ENCODE peak calls at places on chromosomes 3 and 15, in six cellular contexts. M is A549, J is left lung, V is endodermal cell, Y is sigmoid colon, W is BE2C. L is an unnamed sample.

GRCh38 chr3:20462226-20462625 is 276.2 kb upstream of the SGO1 start:
- DNase-seq in M (no peak), J (no peak), V (no peak), Y (no peak), W (no peak), L (no peak)

GRCh38 chr3:126463521-126463920 is 12.2 kb downstream of the ZXDC start:
- DNase-seq in M (no peak), J (no peak), V (no peak), Y (no peak), W (no peak), L (no peak)

GRCh38 chr3:142888099-142888483 is 792 bp downstream of the PCOLCE2 start:
- DNase-seq in M (peak; percentile 90), J (peak; percentile 83), V (no peak), Y (no peak), W (peak; percentile 86), L (no peak)

GRCh38 chr3:8519774-8520448 is 18.3 kb downstream of the LMCD1 start:
- DNase-seq in M (no peak), J (no peak), V (peak; percentile 19), Y (no peak), W (no peak), L (no peak)

GRCh38 chr15:74497584-74497983 is 36.6 kb upstream of the UBL7 start:
- DNase-seq in M (no peak), J (no peak), V (no peak), Y (no peak), W (peak; percentile 61), L (no peak)

GRCh38 chr3:165642761-165643432 is 194.3 kb downstream of the BCHE start:
- DNase-seq in M (peak; percentile 87), J (no peak), V (no peak), Y (peak; percentile 72), W (peak; percentile 57), L (no peak)

GRCh38 chr3:86978111-86978528 is 12.8 kb downstream of the VGLL3 start:
- DNase-seq in M (no peak), J (no peak), V (no peak), Y (peak; percentile 79), W (no peak), L (no peak)

GRCh38 chr15:43911235-43911661 is 84.4 kb downstream of the WDR76 start:
- DNase-seq in M (peak; percentile 55), J (no peak), V (no peak), Y (no peak), W (no peak), L (no peak)

GRCh38 chr3:152817400-152817799 is 17.5 kb upstream of the P2RY1 start:
- DNase-seq in M (no peak), J (no peak), V (no peak), Y (no peak), W (no peak), L (no peak)

GRCh38 chr3:132006605-132007204 is 28.1 kb downstream of the CPNE4 start:
- DNase-seq in M (peak; percentile 53), J (peak; percentile 32), V (peak; percentile 84), Y (no peak), W (peak; percentile 56), L (no peak)

GRCh38 chr15:29934251-29934650 is 112.0 kb upstream of the TJP1 start:
- DNase-seq in M (peak; percentile 72), J (no peak), V (no peak), Y (no peak), W (no peak), L (no peak)

GRCh38 chr15:47384316-47384715 is 333.0 kb upstream of the SEMA6D start:
- DNase-seq in M (peak; percentile 0), J (peak; percentile 16), V (no peak), Y (no peak), W (peak; percentile 48), L (no peak)

GRCh38 chr15:87527416-87527815 is 729.1 kb downstream of the NTRK3 start:
- DNase-seq in M (no peak), J (no peak), V (peak; percentile 67), Y (no peak), W (no peak), L (no peak)
- H3K9me3 ChIP-seq in M (peaks cover 9% of the 10 kb centered on the region), J (peaks cover 18% of the 10 kb centered on the region), V (no peaks in the 10 kb centered on the region), Y (no peaks in the 10 kb centered on the region), W (no peaks in the 10 kb centered on the region), L (no peaks in the 10 kb centered on the region)

GRCh38 chr15:25179673-25180511 is 225.1 kb downstream of the SNRPN start:
- DNase-seq in M (no peak), J (peak; percentile 53), V (peak; percentile 12), Y (peak; percentile 53), W (no peak), L (peak; percentile 1)
- H3K9me3 ChIP-seq in M (no peaks in the 10 kb centered on the region), J (peaks cover 100% of the 10 kb centered on the region), V (peaks cover 6% of the 10 kb centered on the region), Y (peaks cover 9% of the 10 kb centered on the region), W (peaks cover 2% of the 10 kb centered on the region), L (no peaks in the 10 kb centered on the region)

GRCh38 chr3:58837863-58838255 is 171.3 kb upstream of the FAM3D start:
- DNase-seq in M (no peak), J (no peak), V (no peak), Y (no peak), W (no peak), L (no peak)
- H3K9me3 ChIP-seq in M (no peaks in the 10 kb centered on the region), J (no peaks in the 10 kb centered on the region), V (no peaks in the 10 kb centered on the region), Y (no peaks in the 10 kb centered on the region), W (no peaks in the 10 kb centered on the region), L (no peaks in the 10 kb centered on the region)

GRCh38 chr15:22240951-22241350 is 160.6 kb downstream of the OR4M2 start:
- DNase-seq in M (no peak), J (no peak), V (no peak), Y (no peak), W (no peak), L (no peak)
- H3K9me3 ChIP-seq in M (peaks cover 21% of the 10 kb centered on the region), J (no peaks in the 10 kb centered on the region), V (peaks cover 78% of the 10 kb centered on the region), Y (no peaks in the 10 kb centered on the region), W (no peaks in the 10 kb centered on the region), L (no peaks in the 10 kb centered on the region)

DNA sequence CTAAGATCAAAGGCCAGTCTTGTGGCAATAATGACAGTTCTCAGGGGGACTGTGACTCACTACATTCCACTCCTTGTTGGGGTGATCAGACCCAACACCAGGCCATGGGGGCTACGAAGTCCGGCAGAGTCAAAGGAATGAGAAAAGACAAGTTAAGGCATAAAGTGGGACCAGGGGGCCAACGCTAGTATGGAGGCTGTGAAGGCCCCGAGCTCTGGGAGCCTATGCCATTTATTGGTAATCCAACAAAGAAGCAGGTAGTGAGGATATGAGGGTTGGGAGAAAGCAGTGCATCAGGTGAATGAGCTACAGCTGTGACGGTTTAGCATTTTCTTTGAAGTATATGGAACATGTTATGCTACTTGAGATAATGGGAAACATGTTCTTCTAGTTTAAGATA is 104.4 kb upstream of the C2CD4B start:
- DNase-seq in M (no peak), J (no peak), V (no peak), Y (no peak), W (no peak), L (no peak)
- H3K9me3 ChIP-seq in M (no peaks in the 10 kb centered on the region), J (peaks cover 54% of the 10 kb centered on the region), V (peaks cover 50% of the 10 kb centered on the region), Y (peaks cover 22% of the 10 kb centered on the region), W (peaks cover 7% of the 10 kb centered on the region), L (peaks cover 17% of the 10 kb centered on the region)

GRCh38 chr3:139414608-139415224 is 25.3 kb upstream of the COPB2 start:
- DNase-seq in M (no peak), J (no peak), V (no peak), Y (no peak), W (no peak), L (no peak)

GRCh38 chr3:139421034-139421433 is 31.6 kb upstream of the COPB2 start:
- DNase-seq in M (no peak), J (no peak), V (no peak), Y (no peak), W (no peak), L (no peak)

GRCh38 chr3:139421459-139421858 is 32.0 kb upstream of the COPB2 start:
- DNase-seq in M (no peak), J (no peak), V (no peak), Y (no peak), W (no peak), L (no peak)

GRCh38 chr3:139418144-139418543 is 28.7 kb upstream of the COPB2 start:
- DNase-seq in M (no peak), J (no peak), V (no peak), Y (no peak), W (no peak), L (no peak)

DNA sequence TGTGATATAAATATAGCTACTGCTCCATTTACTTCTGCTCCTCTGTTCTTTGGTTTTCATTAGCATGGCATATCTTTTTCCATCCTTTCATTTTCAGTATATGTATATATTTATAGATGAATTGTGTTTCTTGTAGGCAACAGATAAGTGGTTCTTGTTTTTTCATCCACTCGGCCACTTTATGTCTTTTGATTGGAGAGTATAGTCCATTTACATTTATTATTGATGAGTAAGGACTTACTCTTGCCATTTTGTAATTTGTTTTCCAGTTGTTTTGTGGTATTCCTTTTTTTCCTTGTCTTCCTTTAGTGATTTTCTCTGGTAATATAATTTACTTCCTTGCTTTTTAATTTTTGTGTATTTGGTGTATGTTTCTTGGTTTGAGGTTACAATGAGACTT is 26.8 kb upstream of the COPB2 start:
- DNase-seq in M (no peak), J (no peak), V (no peak), Y (no peak), W (no peak), L (no peak)
- H3K9me3 ChIP-seq in M (peaks cover 11% of the 10 kb centered on the region), J (peaks cover 59% of the 10 kb centered on the region), V (peaks cover 36% of the 10 kb centered on the region), Y (peaks cover 7% of the 10 kb centered on the region), W (no peaks in the 10 kb centered on the region), L (no peaks in the 10 kb centered on the region)

GRCh38 chr15:41804920-41805666 is 22.8 kb upstream of the JMJD7 start:
- DNase-seq in M (no peak), J (no peak), V (no peak), Y (peak; percentile 48), W (no peak), L (no peak)
- H3K9me3 ChIP-seq in M (no peaks in the 10 kb centered on the region), J (no peaks in the 10 kb centered on the region), V (no peaks in the 10 kb centered on the region), Y (no peaks in the 10 kb centered on the region), W (no peaks in the 10 kb centered on the region), L (no peaks in the 10 kb centered on the region)

GRCh38 chr15:25055356-25056068 is 100.7 kb downstream of the SNRPN start:
- DNase-seq in M (no peak), J (no peak), V (peak; percentile 32), Y (no peak), W (no peak), L (no peak)
- H3K9me3 ChIP-seq in M (peaks cover 65% of the 10 kb centered on the region), J (peaks cover 99% of the 10 kb centered on the region), V (peaks cover 100% of the 10 kb centered on the region), Y (peaks cover 99% of the 10 kb centered on the region), W (peaks cover 52% of the 10 kb centered on the region), L (peaks cover 69% of the 10 kb centered on the region)

GRCh38 chr3:13916375-13916774 is 36.5 kb upstream of the WNT7A start:
- DNase-seq in M (no peak), J (no peak), V (no peak), Y (no peak), W (no peak), L (no peak)
- H3K9me3 ChIP-seq in M (peaks cover 18% of the 10 kb centered on the region), J (peaks cover 77% of the 10 kb centered on the region), V (peaks cover 51% of the 10 kb centered on the region), Y (peaks cover 36% of the 10 kb centered on the region), W (no peaks in the 10 kb centered on the region), L (peaks cover 9% of the 10 kb centered on the region)

GRCh38 chr15:95051881-95052280 is 820.5 kb downstream of the MCTP2 start:
- DNase-seq in M (no peak), J (no peak), V (no peak), Y (no peak), W (no peak), L (no peak)
- H3K9me3 ChIP-seq in M (peaks cover 7% of the 10 kb centered on the region), J (peaks cover 24% of the 10 kb centered on the region), V (peaks cover 29% of the 10 kb centered on the region), Y (peaks cover 5% of the 10 kb centered on the region), W (no peaks in the 10 kb centered on the region), L (peaks cover 2% of the 10 kb centered on the region)

L was measured in T-helper 17 cell.